ENCODE peak calls at places on chromosomes 16 and 17, in eight cellular contexts. V is RPMI7951; M is choroid plexus epithelial cell; R is GM18507; H is activated naive CD8-positive, alpha-beta T cell treated with anti-CD3 and anti-CD28 coated beads, Interleukin-2, amount 50 U/mL, for 24 hours; W is stimulated activated naive CD4-positive, alpha-beta T cell; Y is tibial artery; C is hippocampal formation. S is an unnamed sample.

GRCh38 chr17:36632916-36633846 is 31.8 kb downstream of the MRM1 start:
- DNase-seq in V (no peak), M (peak), R (no peak), H (no peak), W (no peak), Y (no peak), C (no peak), S (no peak)

GRCh38 chr17:76146053-76146875 is 5.2 kb upstream of the FOXJ1 start:
- DNase-seq in V (no peak), M (no peak), R (no peak), H (no peak), W (no peak), Y (no peak), C (no peak), S (no peak)

GRCh38 chr16:24163935-24164334 is 92.2 kb upstream of the CACNG3 start:
- DNase-seq in V (no peak), M (no peak), R (no peak), H (no peak), W (no peak), Y (no peak), C (no peak), S (no peak)

GRCh38 chr17:28216528-28216927 is 102.5 kb upstream of the TMEM97 start:
- DNase-seq in V (peak), M (peak), R (no peak), H (no peak), W (no peak), Y (no peak), C (no peak), S (no peak)

GRCh38 chr17:7548585-7549400 is at the start of gene TNFSF12:
- DNase-seq in V (peak), M (peak), R (no peak), H (peak), W (peak), Y (peak), C (no peak), S (peak)

GRCh38 chr16:82694239-82694874 is 67.6 kb downstream of the CDH13 start:
- DNase-seq in V (peak), M (peak), R (no peak), H (no peak), W (no peak), Y (no peak), C (no peak), S (no peak)

GRCh38 chr16:81500833-81501521 is 56.4 kb downstream of the CMIP start:
- DNase-seq in V (peak), M (peak), R (no peak), H (peak), W (no peak), Y (no peak), C (no peak), S (no peak)

GRCh38 chr16:65896448-65897153 is 469.9 kb upstream of the CDH5 start:
- DNase-seq in V (peak), M (no peak), R (no peak), H (no peak), W (no peak), Y (no peak), C (no peak), S (no peak)

GRCh38 chr17:82835766-82836512 is 3.9 kb downstream of the ZNF750 start:
- DNase-seq in V (no peak), M (no peak), R (no peak), H (no peak), W (no peak), Y (peak), C (no peak), S (no peak)

GRCh38 chr16:85289760-85290625 is 177.7 kb upstream of the CIBAR2 start:
- DNase-seq in V (no peak), M (no peak), R (no peak), H (no peak), W (no peak), Y (no peak), C (no peak), S (no peak)

GRCh38 chr17:17355426-17355825 is 52.3 kb downstream of the NT5M start:
- DNase-seq in V (no peak), M (no peak), R (no peak), H (no peak), W (no peak), Y (no peak), C (no peak), S (no peak)

GRCh38 chr17:20986767-20987510 is 55.9 kb downstream of the USP22 start:
- DNase-seq in V (no peak), M (no peak), R (no peak), H (no peak), W (no peak), Y (no peak), C (no peak), S (no peak)

GRCh38 chr17:76293106-76293505 is 15.0 kb downstream of the QRICH2 start:
- DNase-seq in V (no peak), M (no peak), R (no peak), H (no peak), W (no peak), Y (no peak), C (no peak), S (no peak)

GRCh38 chr16:72561-73537 is at the start of gene RHBDF1:
- DNase-seq in V (peak), M (peak), R (no peak), H (no peak), W (no peak), Y (no peak), C (no peak), S (peak)

GRCh38 chr16:26569793-26570192 is 496.9 kb upstream of the C16orf82 start:
- DNase-seq in V (no peak), M (peak), R (no peak), H (no peak), W (no peak), Y (no peak), C (peak), S (no peak)

GRCh38 chr17:3904486-3904885 is 11.6 kb upstream of the CAMKK1 start:
- DNase-seq in V (no peak), M (no peak), R (no peak), H (peak), W (no peak), Y (no peak), C (no peak), S (no peak)

GRCh38 chr17:15171433-15172047 is 93.6 kb downstream of the PMP22 start:
- DNase-seq in V (peak), M (peak), R (peak), H (peak), W (no peak), Y (peak), C (peak), S (no peak)

GRCh38 chr16:8858994-8859912 is 9.6 kb downstream of the CARHSP1 start:
- DNase-seq in V (no peak), M (no peak), R (no peak), H (no peak), W (no peak), Y (no peak), C (no peak), S (no peak)

GRCh38 chr17:14470417-14470816 is 169.5 kb downstream of the HS3ST3B1 start:
- DNase-seq in V (no peak), M (no peak), R (no peak), H (no peak), W (no peak), Y (no peak), C (no peak), S (no peak)

GRCh38 chr16:52456368-52456767 is 90.6 kb downstream of the TOX3 start:
- DNase-seq in V (peak), M (no peak), R (no peak), H (no peak), W (no peak), Y (no peak), C (no peak), S (no peak)

GRCh38 chr17:73071387-73071999 is 21.0 kb downstream of the SLC39A11 start:
- DNase-seq in V (peak), M (peak), R (no peak), H (no peak), W (no peak), Y (no peak), C (no peak), S (no peak)

GRCh38 chr17:35087731-35088646 is 24.5 kb upstream of the RFFL start:
- DNase-seq in V (peak), M (peak), R (no peak), H (peak), W (peak), Y (peak), C (peak), S (no peak)

GRCh38 chr16:75899163-75899562 is 172.9 kb upstream of the CPHXL start:
- DNase-seq in V (no peak), M (no peak), R (no peak), H (no peak), W (no peak), Y (no peak), C (no peak), S (no peak)

GRCh38 chr17:34562387-34562786 is 17.0 kb upstream of the TMEM132E start:
- DNase-seq in V (no peak), M (peak), R (no peak), H (no peak), W (peak), Y (no peak), C (no peak), S (no peak)

GRCh38 chr17:54967621-54968258 is 714 bp downstream of the COX11 start:
- DNase-seq in V (peak), M (peak), R (no peak), H (peak), W (no peak), Y (no peak), C (peak), S (no peak)

GRCh38 chr17:7557147-7557764 is 1.3 kb upstream of the TNFSF13 start:
- DNase-seq in V (no peak), M (no peak), R (no peak), H (no peak), W (no peak), Y (no peak), C (no peak), S (no peak)

GRCh38 chr17:35757243-35757642 is 3.4 kb upstream of the C17orf50 start:
- DNase-seq in V (no peak), M (no peak), R (no peak), H (no peak), W (no peak), Y (no peak), C (no peak), S (no peak)

GRCh38 chr17:76265624-76266243 is 586 bp downstream of the UBALD2 start:
- DNase-seq in V (no peak), M (peak), R (no peak), H (peak), W (peak), Y (peak), C (no peak), S (peak)

GRCh38 chr16:75002474-75002873 is 3.6 kb downstream of the ZNRF1 start:
- DNase-seq in V (no peak), M (no peak), R (no peak), H (no peak), W (no peak), Y (no peak), C (no peak), S (no peak)

GRCh38 chr16:78696797-78697196 is 597.3 kb downstream of the WWOX start:
- DNase-seq in V (no peak), M (no peak), R (no peak), H (no peak), W (no peak), Y (no peak), C (no peak), S (no peak)

GRCh38 chr17:559699-560378 is 154.8 kb downstream of the VPS53 start:
- DNase-seq in V (peak), M (peak), R (no peak), H (no peak), W (no peak), Y (peak), C (no peak), S (no peak)

GRCh38 chr17:71180801-71181385 is 939.9 kb upstream of the SOX9 start:
- DNase-seq in V (peak), M (peak), R (no peak), H (no peak), W (no peak), Y (peak), C (no peak), S (no peak)

GRCh38 chr17:66431910-66432309 is 129.5 kb downstream of the PRKCA start:
- DNase-seq in V (peak), M (peak), R (no peak), H (no peak), W (no peak), Y (no peak), C (no peak), S (no peak)

GRCh38 chr16:12801511-12802042 is 2.1 kb downstream of the CPPED1 start:
- DNase-seq in V (peak), M (peak), R (peak), H (peak), W (no peak), Y (peak), C (no peak), S (no peak)

GRCh38 chr16:83393196-83393981 is 414.4 kb upstream of the HSBP1 start:
- DNase-seq in V (peak), M (peak), R (no peak), H (no peak), W (no peak), Y (peak), C (no peak), S (no peak)

GRCh38 chr16:30896890-30897730 is 696 bp downstream of the CTF1 start:
- DNase-seq in V (peak), M (peak), R (no peak), H (peak), W (peak), Y (peak), C (peak), S (peak)

GRCh38 chr17:36496018-36496789 is 9.7 kb downstream of the ZNHIT3 start:
- DNase-seq in V (no peak), M (peak), R (no peak), H (no peak), W (no peak), Y (no peak), C (peak), S (no peak)

S was measured in CD4-positive, alpha-beta memory T cell.